ENCODE peak calls at places on chromosomes 2 and 18, in seven cellular contexts. One of them, this sample, is unnamed.

GRCh38 chr2:240624950-240625621 is at the start of gene GPR35:
- DNase-seq in epithelial cell of esophagus: no peak
- DNase-seq in H7: peak
- DNase-seq in left cardiac atrium: peak
- DNase-seq in SW480: no peak
- DNase-seq in activated CD4-positive, alpha-beta T cell treated with anti-CD3 and anti-CD28 coated beads for 1 hour: peak
- DNase-seq in posterior vena cava: peak
- DNase-seq in this sample: peak

GRCh38 chr2:64143154-64144056 is 815 bp downstream of the PELI1 start:
- DNase-seq in epithelial cell of esophagus: peak
- DNase-seq in H7: peak
- DNase-seq in left cardiac atrium: peak
- DNase-seq in SW480: peak
- DNase-seq in activated CD4-positive, alpha-beta T cell treated with anti-CD3 and anti-CD28 coated beads for 1 hour: no peak
- DNase-seq in posterior vena cava: no peak
- DNase-seq in this sample: no peak

GRCh38 chr18:9708057-9708881 is at the start of gene RAB31:
- DNase-seq in epithelial cell of esophagus: peak
- DNase-seq in H7: peak
- DNase-seq in left cardiac atrium: peak
- DNase-seq in SW480: no peak
- DNase-seq in activated CD4-positive, alpha-beta T cell treated with anti-CD3 and anti-CD28 coated beads for 1 hour: no peak
- DNase-seq in posterior vena cava: peak
- DNase-seq in this sample: peak

GRCh38 chr2:159015823-159016222 is 47.4 kb downstream of the TANC1 start:
- DNase-seq in epithelial cell of esophagus: no peak
- DNase-seq in H7: no peak
- DNase-seq in left cardiac atrium: no peak
- DNase-seq in SW480: no peak
- DNase-seq in activated CD4-positive, alpha-beta T cell treated with anti-CD3 and anti-CD28 coated beads for 1 hour: no peak
- DNase-seq in posterior vena cava: no peak
- DNase-seq in this sample: no peak

GRCh38 chr2:234290196-234290595 is 206.7 kb downstream of the ARL4C start:
- DNase-seq in epithelial cell of esophagus: no peak
- DNase-seq in H7: no peak
- DNase-seq in left cardiac atrium: no peak
- DNase-seq in SW480: no peak
- DNase-seq in activated CD4-positive, alpha-beta T cell treated with anti-CD3 and anti-CD28 coated beads for 1 hour: no peak
- DNase-seq in posterior vena cava: no peak
- DNase-seq in this sample: no peak

GRCh38 chr2:159758686-159759085 is 39.3 kb downstream of the CD302 start:
- DNase-seq in epithelial cell of esophagus: peak
- DNase-seq in H7: no peak
- DNase-seq in left cardiac atrium: no peak
- DNase-seq in SW480: peak
- DNase-seq in activated CD4-positive, alpha-beta T cell treated with anti-CD3 and anti-CD28 coated beads for 1 hour: no peak
- DNase-seq in posterior vena cava: no peak
- DNase-seq in this sample: no peak

GRCh38 chr2:234268314-234268713 is 217.8 kb downstream of the SPP2 start:
- DNase-seq in epithelial cell of esophagus: no peak
- DNase-seq in H7: no peak
- DNase-seq in left cardiac atrium: no peak
- DNase-seq in SW480: no peak
- DNase-seq in activated CD4-positive, alpha-beta T cell treated with anti-CD3 and anti-CD28 coated beads for 1 hour: no peak
- DNase-seq in posterior vena cava: no peak
- DNase-seq in this sample: no peak

GRCh38 chr2:28219134-28219533 is 173.5 kb upstream of the FOSL2 start:
- DNase-seq in epithelial cell of esophagus: peak
- DNase-seq in H7: no peak
- DNase-seq in left cardiac atrium: no peak
- DNase-seq in SW480: no peak
- DNase-seq in activated CD4-positive, alpha-beta T cell treated with anti-CD3 and anti-CD28 coated beads for 1 hour: no peak
- DNase-seq in posterior vena cava: no peak
- DNase-seq in this sample: no peak

GRCh38 chr2:172087191-172087779 is 2.0 kb downstream of the DLX1 start:
- DNase-seq in epithelial cell of esophagus: no peak
- DNase-seq in H7: peak
- DNase-seq in left cardiac atrium: no peak
- DNase-seq in SW480: no peak
- DNase-seq in activated CD4-positive, alpha-beta T cell treated with anti-CD3 and anti-CD28 coated beads for 1 hour: no peak
- DNase-seq in posterior vena cava: no peak
- DNase-seq in this sample: peak

GRCh38 chr2:154350911-154351310 is 347.6 kb upstream of the KCNJ3 start:
- DNase-seq in epithelial cell of esophagus: no peak
- DNase-seq in H7: no peak
- DNase-seq in left cardiac atrium: no peak
- DNase-seq in SW480: no peak
- DNase-seq in activated CD4-positive, alpha-beta T cell treated with anti-CD3 and anti-CD28 coated beads for 1 hour: no peak
- DNase-seq in posterior vena cava: no peak
- DNase-seq in this sample: no peak

GRCh38 chr2:238060096-238060541 is 682 bp upstream of the SCLY start:
- DNase-seq in epithelial cell of esophagus: no peak
- DNase-seq in H7: no peak
- DNase-seq in left cardiac atrium: no peak
- DNase-seq in SW480: no peak
- DNase-seq in activated CD4-positive, alpha-beta T cell treated with anti-CD3 and anti-CD28 coated beads for 1 hour: no peak
- DNase-seq in posterior vena cava: no peak
- DNase-seq in this sample: no peak

GRCh38 chr18:13577091-13577697 is 149.2 kb downstream of the FAM210A start:
- DNase-seq in epithelial cell of esophagus: no peak
- DNase-seq in H7: no peak
- DNase-seq in left cardiac atrium: no peak
- DNase-seq in SW480: no peak
- DNase-seq in activated CD4-positive, alpha-beta T cell treated with anti-CD3 and anti-CD28 coated beads for 1 hour: no peak
- DNase-seq in posterior vena cava: no peak
- DNase-seq in this sample: no peak

GRCh38 chr18:62663731-62664336 is 51.5 kb upstream of the PHLPP1 start:
- DNase-seq in epithelial cell of esophagus: peak
- DNase-seq in H7: no peak
- DNase-seq in left cardiac atrium: no peak
- DNase-seq in SW480: no peak
- DNase-seq in activated CD4-positive, alpha-beta T cell treated with anti-CD3 and anti-CD28 coated beads for 1 hour: no peak
- DNase-seq in posterior vena cava: no peak
- DNase-seq in this sample: no peak

GRCh38 chr2:215027775-215028174 is 110.7 kb downstream of the ABCA12 start:
- DNase-seq in epithelial cell of esophagus: no peak
- DNase-seq in H7: no peak
- DNase-seq in left cardiac atrium: no peak
- DNase-seq in SW480: no peak
- DNase-seq in activated CD4-positive, alpha-beta T cell treated with anti-CD3 and anti-CD28 coated beads for 1 hour: no peak
- DNase-seq in posterior vena cava: no peak
- DNase-seq in this sample: no peak

GRCh38 chr2:23565814-23566213 is 180.8 kb downstream of the KLHL29 start:
- DNase-seq in epithelial cell of esophagus: no peak
- DNase-seq in H7: no peak
- DNase-seq in left cardiac atrium: peak
- DNase-seq in SW480: no peak
- DNase-seq in activated CD4-positive, alpha-beta T cell treated with anti-CD3 and anti-CD28 coated beads for 1 hour: no peak
- DNase-seq in posterior vena cava: no peak
- DNase-seq in this sample: no peak

GRCh38 chr2:98242006-98242405 is 104.2 kb upstream of the CNGA3 start:
- DNase-seq in epithelial cell of esophagus: no peak
- DNase-seq in H7: no peak
- DNase-seq in left cardiac atrium: no peak
- DNase-seq in SW480: no peak
- DNase-seq in activated CD4-positive, alpha-beta T cell treated with anti-CD3 and anti-CD28 coated beads for 1 hour: no peak
- DNase-seq in posterior vena cava: no peak
- DNase-seq in this sample: no peak

GRCh38 chr2:228767196-228767595 is 503.9 kb downstream of the PID1 start:
- DNase-seq in epithelial cell of esophagus: peak
- DNase-seq in H7: no peak
- DNase-seq in left cardiac atrium: no peak
- DNase-seq in SW480: no peak
- DNase-seq in activated CD4-positive, alpha-beta T cell treated with anti-CD3 and anti-CD28 coated beads for 1 hour: no peak
- DNase-seq in posterior vena cava: no peak
- DNase-seq in this sample: no peak

GRCh38 chr2:39584283-39584972 is 81.3 kb upstream of the TMEM178A start:
- DNase-seq in epithelial cell of esophagus: peak
- DNase-seq in H7: no peak
- DNase-seq in left cardiac atrium: no peak
- DNase-seq in SW480: no peak
- DNase-seq in activated CD4-positive, alpha-beta T cell treated with anti-CD3 and anti-CD28 coated beads for 1 hour: no peak
- DNase-seq in posterior vena cava: no peak
- DNase-seq in this sample: no peak

GRCh38 chr2:109393211-109393610 is 220.6 kb downstream of the SEPTIN10 start:
- DNase-seq in epithelial cell of esophagus: no peak
- DNase-seq in H7: no peak
- DNase-seq in left cardiac atrium: no peak
- DNase-seq in SW480: no peak
- DNase-seq in activated CD4-positive, alpha-beta T cell treated with anti-CD3 and anti-CD28 coated beads for 1 hour: no peak
- DNase-seq in posterior vena cava: no peak
- DNase-seq in this sample: no peak

GRCh38 chr2:187383043-187383800 is 64.8 kb downstream of the CALCRL start:
- DNase-seq in epithelial cell of esophagus: no peak
- DNase-seq in H7: no peak
- DNase-seq in left cardiac atrium: no peak
- DNase-seq in SW480: no peak
- DNase-seq in activated CD4-positive, alpha-beta T cell treated with anti-CD3 and anti-CD28 coated beads for 1 hour: no peak
- DNase-seq in posterior vena cava: no peak
- DNase-seq in this sample: no peak

GRCh38 chr2:9519250-9519649 is 36.4 kb downstream of the ADAM17 start:
- DNase-seq in epithelial cell of esophagus: peak
- DNase-seq in H7: no peak
- DNase-seq in left cardiac atrium: no peak
- DNase-seq in SW480: no peak
- DNase-seq in activated CD4-positive, alpha-beta T cell treated with anti-CD3 and anti-CD28 coated beads for 1 hour: no peak
- DNase-seq in posterior vena cava: no peak
- DNase-seq in this sample: no peak

GRCh38 chr2:195648780-195649179 is 8.2 kb upstream of the SLC39A10 start:
- DNase-seq in epithelial cell of esophagus: peak
- DNase-seq in H7: no peak
- DNase-seq in left cardiac atrium: no peak
- DNase-seq in SW480: peak
- DNase-seq in activated CD4-positive, alpha-beta T cell treated with anti-CD3 and anti-CD28 coated beads for 1 hour: no peak
- DNase-seq in posterior vena cava: no peak
- DNase-seq in this sample: no peak

GRCh38 chr2:164028764-164029534 is 293.1 kb upstream of the FIGN start:
- DNase-seq in epithelial cell of esophagus: no peak
- DNase-seq in H7: no peak
- DNase-seq in left cardiac atrium: no peak
- DNase-seq in SW480: no peak
- DNase-seq in activated CD4-positive, alpha-beta T cell treated with anti-CD3 and anti-CD28 coated beads for 1 hour: no peak
- DNase-seq in posterior vena cava: no peak
- DNase-seq in this sample: no peak

GRCh38 chr2:200765139-200765951 is 46.4 kb upstream of the BZW1 start:
- DNase-seq in epithelial cell of esophagus: peak
- DNase-seq in H7: no peak
- DNase-seq in left cardiac atrium: no peak
- DNase-seq in SW480: peak
- DNase-seq in activated CD4-positive, alpha-beta T cell treated with anti-CD3 and anti-CD28 coated beads for 1 hour: no peak
- DNase-seq in posterior vena cava: no peak
- DNase-seq in this sample: no peak

GRCh38 chr2:58569460-58570185 is 328.5 kb upstream of the FANCL start:
- DNase-seq in epithelial cell of esophagus: peak
- DNase-seq in H7: no peak
- DNase-seq in left cardiac atrium: no peak
- DNase-seq in SW480: peak
- DNase-seq in activated CD4-positive, alpha-beta T cell treated with anti-CD3 and anti-CD28 coated beads for 1 hour: no peak
- DNase-seq in posterior vena cava: no peak
- DNase-seq in this sample: no peak

GRCh38 chr18:48940854-48941531 is 9.8 kb downstream of the SMAD7 start:
- DNase-seq in epithelial cell of esophagus: no peak
- DNase-seq in H7: no peak
- DNase-seq in left cardiac atrium: peak
- DNase-seq in SW480: peak
- DNase-seq in activated CD4-positive, alpha-beta T cell treated with anti-CD3 and anti-CD28 coated beads for 1 hour: peak
- DNase-seq in posterior vena cava: no peak
- DNase-seq in this sample: no peak

GRCh38 chr2:48145845-48146452 is 239.7 kb upstream of the FBXO11 start:
- DNase-seq in epithelial cell of esophagus: no peak
- DNase-seq in H7: no peak
- DNase-seq in left cardiac atrium: no peak
- DNase-seq in SW480: peak
- DNase-seq in activated CD4-positive, alpha-beta T cell treated with anti-CD3 and anti-CD28 coated beads for 1 hour: no peak
- DNase-seq in posterior vena cava: no peak
- DNase-seq in this sample: no peak

GRCh38 chr2:28563869-28564268 is 68.0 kb downstream of the PLB1 start:
- DNase-seq in epithelial cell of esophagus: no peak
- DNase-seq in H7: no peak
- DNase-seq in left cardiac atrium: no peak
- DNase-seq in SW480: no peak
- DNase-seq in activated CD4-positive, alpha-beta T cell treated with anti-CD3 and anti-CD28 coated beads for 1 hour: no peak
- DNase-seq in posterior vena cava: no peak
- DNase-seq in this sample: no peak